ENCODE peak calls at places on chromosomes 12 and 14, in eight cellular contexts. One of them, this sample, is unnamed.
A peak's percentile ranks its signal among the peaks of the same experiment; 100 is the strongest.

GRCh38 chr12:52321433-52321832 is 235 bp upstream of the KRT83 start:
- DNase-seq in spleen: peak; percentile 42
- DNase-seq in upper lobe of left lung: peak; percentile 28
- DNase-seq in HL-60: no peak
- DNase-seq in transverse colon: no peak
- DNase-seq in breast epithelium: no peak
- DNase-seq in GM12878: no peak
- DNase-seq in sigmoid colon: no peak
- DNase-seq in this sample: no peak

GRCh38 chr14:69105326-69105725 is 47.6 kb downstream of the DCAF5 start:
- DNase-seq in spleen: no peak
- DNase-seq in upper lobe of left lung: no peak
- DNase-seq in HL-60: no peak
- DNase-seq in transverse colon: no peak
- DNase-seq in breast epithelium: no peak
- DNase-seq in GM12878: no peak
- DNase-seq in sigmoid colon: no peak
- DNase-seq in this sample: no peak

GRCh38 chr12:104219361-104219892 is 3.8 kb downstream of the TXNRD1 start:
- DNase-seq in spleen: no peak
- DNase-seq in upper lobe of left lung: no peak
- DNase-seq in HL-60: peak; percentile 19
- DNase-seq in transverse colon: no peak
- DNase-seq in breast epithelium: no peak
- DNase-seq in GM12878: no peak
- DNase-seq in sigmoid colon: no peak
- DNase-seq in this sample: no peak

GRCh38 chr14:64979336-64980074 is 7.2 kb upstream of the FNTB start:
- DNase-seq in spleen: no peak
- DNase-seq in upper lobe of left lung: no peak
- DNase-seq in HL-60: no peak
- DNase-seq in transverse colon: no peak
- DNase-seq in breast epithelium: no peak
- DNase-seq in GM12878: no peak
- DNase-seq in sigmoid colon: no peak
- DNase-seq in this sample: no peak

GRCh38 chr14:28515571-28515970 is 251.0 kb upstream of the FOXG1 start:
- DNase-seq in spleen: no peak
- DNase-seq in upper lobe of left lung: no peak
- DNase-seq in HL-60: no peak
- DNase-seq in transverse colon: no peak
- DNase-seq in breast epithelium: no peak
- DNase-seq in GM12878: no peak
- DNase-seq in sigmoid colon: no peak
- DNase-seq in this sample: no peak

GRCh38 chr12:67925551-67925950 is 63.7 kb upstream of the IFNG-AS1 start:
- DNase-seq in spleen: no peak
- DNase-seq in upper lobe of left lung: no peak
- DNase-seq in HL-60: no peak
- DNase-seq in transverse colon: no peak
- DNase-seq in breast epithelium: no peak
- DNase-seq in GM12878: no peak
- DNase-seq in sigmoid colon: no peak
- DNase-seq in this sample: no peak

GRCh38 chr12:113399490-113399889 is 4.2 kb downstream of the SDS start:
- DNase-seq in spleen: no peak
- DNase-seq in upper lobe of left lung: no peak
- DNase-seq in HL-60: no peak
- DNase-seq in transverse colon: no peak
- DNase-seq in breast epithelium: no peak
- DNase-seq in GM12878: no peak
- DNase-seq in sigmoid colon: no peak
- DNase-seq in this sample: no peak

GRCh38 chr12:63313139-63313538 is 162.1 kb upstream of the AVPR1A start:
- DNase-seq in spleen: no peak
- DNase-seq in upper lobe of left lung: no peak
- DNase-seq in HL-60: no peak
- DNase-seq in transverse colon: no peak
- DNase-seq in breast epithelium: no peak
- DNase-seq in GM12878: no peak
- DNase-seq in sigmoid colon: no peak
- DNase-seq in this sample: no peak

GRCh38 chr12:75944097-75944904 is 87.3 kb downstream of the PHLDA1 start:
- DNase-seq in spleen: no peak
- DNase-seq in upper lobe of left lung: no peak
- DNase-seq in HL-60: peak; percentile 7
- DNase-seq in transverse colon: no peak
- DNase-seq in breast epithelium: no peak
- DNase-seq in GM12878: peak; percentile 54
- DNase-seq in sigmoid colon: no peak
- DNase-seq in this sample: no peak

GRCh38 chr12:126685636-126686035 is 1581.3 kb upstream of the TMEM132C start:
- DNase-seq in spleen: no peak
- DNase-seq in upper lobe of left lung: no peak
- DNase-seq in HL-60: no peak
- DNase-seq in transverse colon: no peak
- DNase-seq in breast epithelium: no peak
- DNase-seq in GM12878: no peak
- DNase-seq in sigmoid colon: no peak
- DNase-seq in this sample: no peak

GRCh38 chr14:101076451-101077220 is 173.1 kb upstream of the RTL1 start:
- DNase-seq in spleen: peak; percentile 52
- DNase-seq in upper lobe of left lung: no peak
- DNase-seq in HL-60: no peak
- DNase-seq in transverse colon: no peak
- DNase-seq in breast epithelium: peak; percentile 13
- DNase-seq in GM12878: no peak
- DNase-seq in sigmoid colon: peak; percentile 52
- DNase-seq in this sample: peak; percentile 23

GRCh38 chr14:104550340-104550848 is 29.2 kb upstream of the C14orf180 start:
- DNase-seq in spleen: peak; percentile 51
- DNase-seq in upper lobe of left lung: peak; percentile 13
- DNase-seq in HL-60: no peak
- DNase-seq in transverse colon: no peak
- DNase-seq in breast epithelium: no peak
- DNase-seq in GM12878: no peak
- DNase-seq in sigmoid colon: peak; percentile 28
- DNase-seq in this sample: no peak

GRCh38 chr14:59283380-59283779 is 94.9 kb downstream of the DAAM1 start:
- DNase-seq in spleen: no peak
- DNase-seq in upper lobe of left lung: no peak
- DNase-seq in HL-60: no peak
- DNase-seq in transverse colon: no peak
- DNase-seq in breast epithelium: no peak
- DNase-seq in GM12878: no peak
- DNase-seq in sigmoid colon: no peak
- DNase-seq in this sample: no peak

GRCh38 chr14:91745329-91745728 is 13.4 kb upstream of the CATSPERB start:
- DNase-seq in spleen: no peak
- DNase-seq in upper lobe of left lung: no peak
- DNase-seq in HL-60: no peak
- DNase-seq in transverse colon: no peak
- DNase-seq in breast epithelium: no peak
- DNase-seq in GM12878: no peak
- DNase-seq in sigmoid colon: no peak
- DNase-seq in this sample: no peak

GRCh38 chr12:4164591-4165558 is 108.7 kb upstream of the CCND2 start:
- DNase-seq in spleen: peak; percentile 92
- DNase-seq in upper lobe of left lung: peak; percentile 87
- DNase-seq in HL-60: peak; percentile 21
- DNase-seq in transverse colon: peak; percentile 50
- DNase-seq in breast epithelium: peak; percentile 45
- DNase-seq in GM12878: no peak
- DNase-seq in sigmoid colon: peak; percentile 75
- DNase-seq in this sample: peak; percentile 34
- TF ChIP-seq POLR2AphosphoS5 in spleen: peak; percentile 75
- TF ChIP-seq POLR2AphosphoS5 in upper lobe of left lung: no peak
- TF ChIP-seq POLR2AphosphoS5 in HL-60: no peak
- TF ChIP-seq POLR2AphosphoS5 in transverse colon: no peak
- TF ChIP-seq POLR2AphosphoS5 in breast epithelium: no peak
- TF ChIP-seq POLR2AphosphoS5 in GM12878: peak; percentile 50
- TF ChIP-seq POLR2AphosphoS5 in sigmoid colon: peak; percentile 31
- TF ChIP-seq POLR2AphosphoS5 in this sample: no peak

DNA sequence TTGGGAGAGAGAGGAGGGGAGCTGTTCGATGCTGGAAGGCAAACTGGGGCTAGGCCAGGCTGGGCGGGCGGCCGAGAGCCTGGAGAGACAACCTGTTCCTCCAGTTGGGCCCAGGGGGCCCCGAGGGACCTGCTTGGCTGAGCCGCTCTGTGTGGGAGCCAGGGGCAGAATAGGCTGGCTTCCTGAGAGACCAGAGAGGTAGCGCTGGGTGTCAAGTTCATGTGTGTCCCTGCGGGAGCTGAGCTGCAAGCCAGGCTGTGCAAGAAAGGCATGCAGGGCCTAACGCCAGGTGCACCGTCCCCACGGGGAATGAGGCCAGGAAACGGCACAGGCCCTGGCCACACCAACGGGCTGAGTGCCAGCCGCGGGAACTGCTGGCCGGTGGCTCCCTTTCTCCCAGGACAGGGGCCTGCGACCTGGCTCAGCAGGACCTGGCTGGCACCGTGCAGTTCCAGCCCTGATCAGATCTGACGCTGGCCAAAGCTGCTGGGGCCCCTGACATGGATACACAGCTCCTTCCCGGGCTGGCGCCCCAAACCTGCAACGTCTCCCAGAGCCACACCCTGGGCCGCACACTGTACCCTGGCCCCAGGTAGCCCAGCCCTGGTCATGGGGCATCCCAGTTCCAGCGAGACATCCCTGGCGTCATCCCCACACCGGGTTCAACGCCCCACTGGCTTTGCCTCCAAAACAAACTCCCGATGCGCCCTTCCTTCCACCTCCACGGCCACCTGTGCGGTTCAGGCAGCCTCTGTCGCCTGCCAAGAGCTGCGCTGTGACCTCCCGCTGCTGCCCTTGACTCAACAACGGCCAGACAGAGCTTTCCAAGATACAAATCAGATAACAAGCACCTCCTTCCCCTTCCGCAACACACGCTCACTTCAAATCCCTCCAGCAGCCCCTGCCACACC is 65.0 kb downstream of the RFLNA start:
- DNase-seq in spleen: no peak
- DNase-seq in upper lobe of left lung: peak; percentile 94
- DNase-seq in HL-60: no peak
- DNase-seq in transverse colon: peak; percentile 78
- DNase-seq in breast epithelium: peak; percentile 90
- DNase-seq in GM12878: no peak
- DNase-seq in sigmoid colon: peak; percentile 98
- DNase-seq in this sample: peak; percentile 94
- TF ChIP-seq POLR2AphosphoS5 in spleen: peak; percentile 31
- TF ChIP-seq POLR2AphosphoS5 in upper lobe of left lung: no peak
- TF ChIP-seq POLR2AphosphoS5 in HL-60: no peak
- TF ChIP-seq POLR2AphosphoS5 in transverse colon: no peak
- TF ChIP-seq POLR2AphosphoS5 in breast epithelium: peak; percentile 93
- TF ChIP-seq POLR2AphosphoS5 in GM12878: no peak
- TF ChIP-seq POLR2AphosphoS5 in sigmoid colon: peak; percentile 72
- TF ChIP-seq POLR2AphosphoS5 in this sample: peak; percentile 47

GRCh38 chr14:74921987-74922751 is 891 bp downstream of the RPS6KL1 start:
- DNase-seq in spleen: no peak
- DNase-seq in upper lobe of left lung: no peak
- DNase-seq in HL-60: no peak
- DNase-seq in transverse colon: no peak
- DNase-seq in breast epithelium: no peak
- DNase-seq in GM12878: no peak
- DNase-seq in sigmoid colon: peak; percentile 53
- DNase-seq in this sample: no peak

GRCh38 chr14:74924061-74924460 is 1.0 kb upstream of the RPS6KL1 start:
- DNase-seq in spleen: no peak
- DNase-seq in upper lobe of left lung: no peak
- DNase-seq in HL-60: no peak
- DNase-seq in transverse colon: no peak
- DNase-seq in breast epithelium: no peak
- DNase-seq in GM12878: no peak
- DNase-seq in sigmoid colon: no peak
- DNase-seq in this sample: no peak

GRCh38 chr14:74921053-74921620 is 1.9 kb downstream of the RPS6KL1 start:
- DNase-seq in spleen: no peak
- DNase-seq in upper lobe of left lung: peak; percentile 79
- DNase-seq in HL-60: no peak
- DNase-seq in transverse colon: no peak
- DNase-seq in breast epithelium: no peak
- DNase-seq in GM12878: no peak
- DNase-seq in sigmoid colon: peak; percentile 56
- DNase-seq in this sample: no peak

GRCh38 chr14:74920281-74920680 is 2.8 kb downstream of the RPS6KL1 start:
- DNase-seq in spleen: no peak
- DNase-seq in upper lobe of left lung: no peak
- DNase-seq in HL-60: no peak
- DNase-seq in transverse colon: no peak
- DNase-seq in breast epithelium: no peak
- DNase-seq in GM12878: no peak
- DNase-seq in sigmoid colon: peak; percentile 33
- DNase-seq in this sample: no peak

DNA sequence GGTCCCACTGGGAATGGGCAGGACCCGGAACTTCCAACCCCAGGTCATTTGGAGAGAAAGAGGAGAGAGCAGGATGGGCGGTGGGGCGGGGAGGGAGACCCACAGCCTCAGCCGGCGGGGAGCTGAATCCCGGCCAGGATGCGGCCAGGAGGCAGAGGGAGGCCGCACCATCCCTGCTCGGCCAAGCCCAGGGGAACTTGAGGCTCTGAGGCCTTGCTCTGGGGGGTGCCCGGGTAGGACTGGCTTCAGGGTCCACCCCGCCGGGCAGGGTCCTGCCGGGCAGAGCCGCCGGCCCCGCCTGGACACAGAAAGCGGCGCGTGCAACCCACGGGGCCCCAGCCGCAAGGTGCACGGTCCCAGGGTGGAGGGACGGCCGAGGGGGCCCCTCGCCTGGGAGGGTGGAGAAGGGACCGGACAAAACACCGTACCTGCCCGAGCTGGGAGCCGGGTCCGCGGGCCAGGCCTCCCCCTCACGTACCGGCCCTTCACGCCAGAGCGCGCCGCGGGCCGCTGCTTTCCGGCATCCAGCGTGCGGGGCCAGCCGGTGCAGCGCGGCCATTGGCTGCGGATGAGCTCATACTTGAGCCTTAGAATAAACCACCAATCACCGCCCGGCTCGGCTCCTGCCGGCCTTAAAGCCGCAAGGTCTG is at the start of gene RPS6KL1:
- DNase-seq in spleen: peak; percentile 90
- DNase-seq in upper lobe of left lung: peak; percentile 95
- DNase-seq in HL-60: peak; percentile 57
- DNase-seq in transverse colon: peak; percentile 88
- DNase-seq in breast epithelium: peak; percentile 75
- DNase-seq in GM12878: no peak
- DNase-seq in sigmoid colon: peak; percentile 93
- DNase-seq in this sample: peak; percentile 81
- TF ChIP-seq POLR2AphosphoS5 in spleen: peak; percentile 72
- TF ChIP-seq POLR2AphosphoS5 in upper lobe of left lung: no peak
- TF ChIP-seq POLR2AphosphoS5 in HL-60: no peak
- TF ChIP-seq POLR2AphosphoS5 in transverse colon: peak; percentile 48
- TF ChIP-seq POLR2AphosphoS5 in breast epithelium: peak; percentile 19
- TF ChIP-seq POLR2AphosphoS5 in GM12878: no peak
- TF ChIP-seq POLR2AphosphoS5 in sigmoid colon: peak; percentile 63
- TF ChIP-seq POLR2AphosphoS5 in this sample: no peak

DNA sequence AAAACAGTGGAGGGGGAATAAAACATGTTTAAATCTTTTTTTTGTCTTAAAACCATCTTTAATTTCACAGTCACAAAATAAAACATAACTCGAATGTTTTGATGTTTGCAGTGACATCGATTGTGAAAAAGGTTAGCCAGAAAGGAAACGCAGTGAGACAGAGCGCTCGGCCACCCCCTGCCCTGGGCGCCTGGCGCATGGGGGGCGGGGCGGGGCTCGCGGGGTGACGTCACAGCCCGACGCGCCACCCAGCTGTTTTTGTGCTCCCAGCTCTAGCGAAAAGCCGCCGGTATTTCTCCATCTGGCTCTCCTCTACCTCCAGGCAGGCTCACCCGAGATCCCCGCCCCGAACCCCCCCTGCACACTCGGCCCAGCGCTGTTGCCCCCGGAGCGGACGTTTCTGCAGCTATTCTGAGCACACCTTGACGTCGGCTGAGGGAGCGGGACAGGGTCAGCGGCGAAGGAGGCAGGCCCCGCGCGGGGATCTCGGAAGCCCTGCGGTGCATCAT is at the start of gene GABARAPL1:
- DNase-seq in spleen: peak; percentile 93
- DNase-seq in upper lobe of left lung: peak; percentile 97
- DNase-seq in HL-60: peak; percentile 77
- DNase-seq in transverse colon: peak; percentile 85
- DNase-seq in breast epithelium: peak; percentile 85
- DNase-seq in GM12878: no peak
- DNase-seq in sigmoid colon: peak; percentile 96
- DNase-seq in this sample: peak; percentile 87
- TF ChIP-seq POLR2AphosphoS5 in spleen: peak; percentile 86
- TF ChIP-seq POLR2AphosphoS5 in upper lobe of left lung: no peak
- TF ChIP-seq POLR2AphosphoS5 in HL-60: no peak
- TF ChIP-seq POLR2AphosphoS5 in transverse colon: peak; percentile 16
- TF ChIP-seq POLR2AphosphoS5 in breast epithelium: peak; percentile 46
- TF ChIP-seq POLR2AphosphoS5 in GM12878: no peak
- TF ChIP-seq POLR2AphosphoS5 in sigmoid colon: peak; percentile 53
- TF ChIP-seq POLR2AphosphoS5 in this sample: peak; percentile 43

This sample was measured in stomach.